ENCODE peak calls at places on chromosomes 6 and 20, in ten cellular contexts. One of them, this sample, is unnamed.

GRCh38 chr6:4030672-4031071 is 48.3 kb downstream of the FAM217A start:
- DNase-seq in MCF 10A: no peak
- DNase-seq in stomach: no peak
- DNase-seq in GM12865: no peak
- DNase-seq in CD8-positive, alpha-beta T cell: no peak
- DNase-seq in cardiac fibroblast: no peak
- DNase-seq in mesothelial cell of epicardium: no peak
- DNase-seq in astrocyte of the spinal cord: no peak
- DNase-seq in H1: no peak
- DNase-seq in AG04450: no peak
- DNase-seq in this sample: no peak

GRCh38 chr6:101477436-101477835 is 83.9 kb downstream of the GRIK2 start:
- DNase-seq in MCF 10A: no peak
- DNase-seq in stomach: no peak
- DNase-seq in GM12865: no peak
- DNase-seq in CD8-positive, alpha-beta T cell: no peak
- DNase-seq in cardiac fibroblast: no peak
- DNase-seq in mesothelial cell of epicardium: no peak
- DNase-seq in astrocyte of the spinal cord: no peak
- DNase-seq in H1: no peak
- DNase-seq in AG04450: no peak
- DNase-seq in this sample: no peak

GRCh38 chr6:85675030-85675819 is 32.5 kb upstream of the SYNCRIP start:
- DNase-seq in MCF 10A: peak
- DNase-seq in stomach: no peak
- DNase-seq in GM12865: peak
- DNase-seq in CD8-positive, alpha-beta T cell: no peak
- DNase-seq in cardiac fibroblast: peak
- DNase-seq in mesothelial cell of epicardium: no peak
- DNase-seq in astrocyte of the spinal cord: peak
- DNase-seq in H1: no peak
- DNase-seq in AG04450: no peak
- DNase-seq in this sample: no peak

GRCh38 chr6:132527791-132528190 is 10.3 kb upstream of the TAAR9 start:
- DNase-seq in MCF 10A: peak
- DNase-seq in stomach: no peak
- DNase-seq in GM12865: no peak
- DNase-seq in CD8-positive, alpha-beta T cell: no peak
- DNase-seq in cardiac fibroblast: peak
- DNase-seq in mesothelial cell of epicardium: no peak
- DNase-seq in astrocyte of the spinal cord: no peak
- DNase-seq in H1: no peak
- DNase-seq in AG04450: no peak
- DNase-seq in this sample: no peak

GRCh38 chr6:128233501-128233900 is 286.9 kb downstream of the PTPRK start:
- DNase-seq in MCF 10A: peak
- DNase-seq in stomach: no peak
- DNase-seq in GM12865: no peak
- DNase-seq in CD8-positive, alpha-beta T cell: no peak
- DNase-seq in cardiac fibroblast: no peak
- DNase-seq in mesothelial cell of epicardium: no peak
- DNase-seq in astrocyte of the spinal cord: no peak
- DNase-seq in H1: no peak
- DNase-seq in AG04450: no peak
- DNase-seq in this sample: no peak

GRCh38 chr20:63536997-63537524 is at the start of gene PTK6:
- DNase-seq in MCF 10A: peak
- DNase-seq in stomach: peak
- DNase-seq in GM12865: peak
- DNase-seq in CD8-positive, alpha-beta T cell: no peak
- DNase-seq in cardiac fibroblast: no peak
- DNase-seq in mesothelial cell of epicardium: no peak
- DNase-seq in astrocyte of the spinal cord: no peak
- DNase-seq in H1: no peak
- DNase-seq in AG04450: no peak
- DNase-seq in this sample: no peak

GRCh38 chr6:4460595-4461475 is 315.4 kb upstream of the CDYL start:
- DNase-seq in MCF 10A: no peak
- DNase-seq in stomach: peak
- DNase-seq in GM12865: no peak
- DNase-seq in CD8-positive, alpha-beta T cell: no peak
- DNase-seq in cardiac fibroblast: peak
- DNase-seq in mesothelial cell of epicardium: no peak
- DNase-seq in astrocyte of the spinal cord: peak
- DNase-seq in H1: no peak
- DNase-seq in AG04450: peak
- DNase-seq in this sample: peak

GRCh38 chr6:106146852-106147351 is 60.8 kb downstream of the PRDM1 start:
- DNase-seq in MCF 10A: no peak
- DNase-seq in stomach: no peak
- DNase-seq in GM12865: peak
- DNase-seq in CD8-positive, alpha-beta T cell: no peak
- DNase-seq in cardiac fibroblast: peak
- DNase-seq in mesothelial cell of epicardium: no peak
- DNase-seq in astrocyte of the spinal cord: peak
- DNase-seq in H1: no peak
- DNase-seq in AG04450: no peak
- DNase-seq in this sample: no peak

GRCh38 chr6:1347187-1347560 is 35.3 kb downstream of the FOXQ1 start:
- DNase-seq in MCF 10A: no peak
- DNase-seq in stomach: no peak
- DNase-seq in GM12865: no peak
- DNase-seq in CD8-positive, alpha-beta T cell: no peak
- DNase-seq in cardiac fibroblast: no peak
- DNase-seq in mesothelial cell of epicardium: no peak
- DNase-seq in astrocyte of the spinal cord: no peak
- DNase-seq in H1: no peak
- DNase-seq in AG04450: no peak
- DNase-seq in this sample: no peak

GRCh38 chr6:57221191-57221935 is 744 bp downstream of the RAB23 start:
- DNase-seq in MCF 10A: peak
- DNase-seq in stomach: peak
- DNase-seq in GM12865: peak
- DNase-seq in CD8-positive, alpha-beta T cell: peak
- DNase-seq in cardiac fibroblast: peak
- DNase-seq in mesothelial cell of epicardium: peak
- DNase-seq in astrocyte of the spinal cord: peak
- DNase-seq in H1: peak
- DNase-seq in AG04450: no peak
- DNase-seq in this sample: peak
- TF ChIP-seq CTCF in MCF 10A: peak
- TF ChIP-seq CTCF in stomach: peak
- TF ChIP-seq CTCF in GM12865: peak
- TF ChIP-seq CTCF in CD8-positive, alpha-beta T cell: peak
- TF ChIP-seq CTCF in cardiac fibroblast: peak
- TF ChIP-seq CTCF in mesothelial cell of epicardium: no peak
- TF ChIP-seq CTCF in astrocyte of the spinal cord: peak
- TF ChIP-seq CTCF in H1: peak
- TF ChIP-seq CTCF in AG04450: peak
- TF ChIP-seq CTCF in this sample: peak

GRCh38 chr6:139148557-139149220 is 13.8 kb downstream of the HECA start:
- DNase-seq in MCF 10A: no peak
- DNase-seq in stomach: no peak
- DNase-seq in GM12865: no peak
- DNase-seq in CD8-positive, alpha-beta T cell: no peak
- DNase-seq in cardiac fibroblast: no peak
- DNase-seq in mesothelial cell of epicardium: no peak
- DNase-seq in astrocyte of the spinal cord: no peak
- DNase-seq in H1: no peak
- DNase-seq in AG04450: no peak
- DNase-seq in this sample: no peak
- TF ChIP-seq CTCF in MCF 10A: no peak
- TF ChIP-seq CTCF in stomach: no peak
- TF ChIP-seq CTCF in GM12865: no peak
- TF ChIP-seq CTCF in CD8-positive, alpha-beta T cell: no peak
- TF ChIP-seq CTCF in cardiac fibroblast: no peak
- TF ChIP-seq CTCF in mesothelial cell of epicardium: no peak
- TF ChIP-seq CTCF in astrocyte of the spinal cord: no peak
- TF ChIP-seq CTCF in H1: no peak
- TF ChIP-seq CTCF in AG04450: no peak
- TF ChIP-seq CTCF in this sample: no peak

GRCh38 chr6:33570806-33571636 is 9.1 kb downstream of the BAK1 start:
- DNase-seq in MCF 10A: peak
- DNase-seq in stomach: peak
- DNase-seq in GM12865: peak
- DNase-seq in CD8-positive, alpha-beta T cell: peak
- DNase-seq in cardiac fibroblast: peak
- DNase-seq in mesothelial cell of epicardium: peak
- DNase-seq in astrocyte of the spinal cord: peak
- DNase-seq in H1: peak
- DNase-seq in AG04450: no peak
- DNase-seq in this sample: peak
- TF ChIP-seq CTCF in MCF 10A: no peak
- TF ChIP-seq CTCF in stomach: peak
- TF ChIP-seq CTCF in GM12865: no peak
- TF ChIP-seq CTCF in CD8-positive, alpha-beta T cell: no peak
- TF ChIP-seq CTCF in cardiac fibroblast: no peak
- TF ChIP-seq CTCF in mesothelial cell of epicardium: no peak
- TF ChIP-seq CTCF in astrocyte of the spinal cord: peak
- TF ChIP-seq CTCF in H1: no peak
- TF ChIP-seq CTCF in AG04450: peak
- TF ChIP-seq CTCF in this sample: no peak

GRCh38 chr20:549720-550496 is 6.3 kb upstream of the CSNK2A1 start:
- DNase-seq in MCF 10A: no peak
- DNase-seq in stomach: no peak
- DNase-seq in GM12865: no peak
- DNase-seq in CD8-positive, alpha-beta T cell: no peak
- DNase-seq in cardiac fibroblast: no peak
- DNase-seq in mesothelial cell of epicardium: no peak
- DNase-seq in astrocyte of the spinal cord: no peak
- DNase-seq in H1: no peak
- DNase-seq in AG04450: no peak
- DNase-seq in this sample: no peak
- TF ChIP-seq CTCF in MCF 10A: no peak
- TF ChIP-seq CTCF in stomach: no peak
- TF ChIP-seq CTCF in GM12865: no peak
- TF ChIP-seq CTCF in CD8-positive, alpha-beta T cell: no peak
- TF ChIP-seq CTCF in cardiac fibroblast: no peak
- TF ChIP-seq CTCF in mesothelial cell of epicardium: no peak
- TF ChIP-seq CTCF in astrocyte of the spinal cord: no peak
- TF ChIP-seq CTCF in H1: no peak
- TF ChIP-seq CTCF in AG04450: no peak
- TF ChIP-seq CTCF in this sample: no peak

GRCh38 chr6:136739071-136739470 is 53.2 kb downstream of the MAP3K5 start:
- DNase-seq in MCF 10A: no peak
- DNase-seq in stomach: no peak
- DNase-seq in GM12865: no peak
- DNase-seq in CD8-positive, alpha-beta T cell: no peak
- DNase-seq in cardiac fibroblast: no peak
- DNase-seq in mesothelial cell of epicardium: no peak
- DNase-seq in astrocyte of the spinal cord: no peak
- DNase-seq in H1: no peak
- DNase-seq in AG04450: no peak
- DNase-seq in this sample: no peak

GRCh38 chr6:136737343-136738177 is 54.7 kb downstream of the MAP3K5 start:
- DNase-seq in MCF 10A: peak
- DNase-seq in stomach: no peak
- DNase-seq in GM12865: no peak
- DNase-seq in CD8-positive, alpha-beta T cell: no peak
- DNase-seq in cardiac fibroblast: peak
- DNase-seq in mesothelial cell of epicardium: no peak
- DNase-seq in astrocyte of the spinal cord: peak
- DNase-seq in H1: no peak
- DNase-seq in AG04450: peak
- DNase-seq in this sample: no peak

GRCh38 chr6:136740050-136740974 is 52.0 kb downstream of the MAP3K5 start:
- DNase-seq in MCF 10A: no peak
- DNase-seq in stomach: no peak
- DNase-seq in GM12865: no peak
- DNase-seq in CD8-positive, alpha-beta T cell: no peak
- DNase-seq in cardiac fibroblast: no peak
- DNase-seq in mesothelial cell of epicardium: no peak
- DNase-seq in astrocyte of the spinal cord: no peak
- DNase-seq in H1: no peak
- DNase-seq in AG04450: peak
- DNase-seq in this sample: no peak

GRCh38 chr6:136738178-136739057 is 53.9 kb downstream of the MAP3K5 start:
- DNase-seq in MCF 10A: peak
- DNase-seq in stomach: no peak
- DNase-seq in GM12865: no peak
- DNase-seq in CD8-positive, alpha-beta T cell: no peak
- DNase-seq in cardiac fibroblast: peak
- DNase-seq in mesothelial cell of epicardium: no peak
- DNase-seq in astrocyte of the spinal cord: no peak
- DNase-seq in H1: no peak
- DNase-seq in AG04450: no peak
- DNase-seq in this sample: no peak

GRCh38 chr6:136739501-136739900 is 52.8 kb downstream of the MAP3K5 start:
- DNase-seq in MCF 10A: no peak
- DNase-seq in stomach: no peak
- DNase-seq in GM12865: no peak
- DNase-seq in CD8-positive, alpha-beta T cell: no peak
- DNase-seq in cardiac fibroblast: no peak
- DNase-seq in mesothelial cell of epicardium: no peak
- DNase-seq in astrocyte of the spinal cord: no peak
- DNase-seq in H1: no peak
- DNase-seq in AG04450: no peak
- DNase-seq in this sample: no peak
- TF ChIP-seq CTCF in MCF 10A: no peak
- TF ChIP-seq CTCF in stomach: no peak
- TF ChIP-seq CTCF in GM12865: no peak
- TF ChIP-seq CTCF in CD8-positive, alpha-beta T cell: no peak
- TF ChIP-seq CTCF in cardiac fibroblast: no peak
- TF ChIP-seq CTCF in mesothelial cell of epicardium: no peak
- TF ChIP-seq CTCF in astrocyte of the spinal cord: no peak
- TF ChIP-seq CTCF in H1: no peak
- TF ChIP-seq CTCF in AG04450: no peak
- TF ChIP-seq CTCF in this sample: no peak

GRCh38 chr20:58130156-58130555 is 98.3 kb downstream of the ANKRD60 start:
- DNase-seq in MCF 10A: no peak
- DNase-seq in stomach: no peak
- DNase-seq in GM12865: no peak
- DNase-seq in CD8-positive, alpha-beta T cell: no peak
- DNase-seq in cardiac fibroblast: no peak
- DNase-seq in mesothelial cell of epicardium: no peak
- DNase-seq in astrocyte of the spinal cord: no peak
- DNase-seq in H1: no peak
- DNase-seq in AG04450: no peak
- DNase-seq in this sample: no peak

GRCh38 chr20:58131581-58132142 is 96.8 kb downstream of the ANKRD60 start:
- DNase-seq in MCF 10A: peak
- DNase-seq in stomach: no peak
- DNase-seq in GM12865: no peak
- DNase-seq in CD8-positive, alpha-beta T cell: no peak
- DNase-seq in cardiac fibroblast: peak
- DNase-seq in mesothelial cell of epicardium: no peak
- DNase-seq in astrocyte of the spinal cord: peak
- DNase-seq in H1: peak
- DNase-seq in AG04450: no peak
- DNase-seq in this sample: no peak

GRCh38 chr20:58129736-58130135 is 98.7 kb downstream of the ANKRD60 start:
- DNase-seq in MCF 10A: no peak
- DNase-seq in stomach: no peak
- DNase-seq in GM12865: no peak
- DNase-seq in CD8-positive, alpha-beta T cell: no peak
- DNase-seq in cardiac fibroblast: no peak
- DNase-seq in mesothelial cell of epicardium: no peak
- DNase-seq in astrocyte of the spinal cord: no peak
- DNase-seq in H1: peak
- DNase-seq in AG04450: no peak
- DNase-seq in this sample: no peak

GRCh38 chr20:58130574-58130973 is 97.9 kb downstream of the ANKRD60 start:
- DNase-seq in MCF 10A: no peak
- DNase-seq in stomach: no peak
- DNase-seq in GM12865: no peak
- DNase-seq in CD8-positive, alpha-beta T cell: no peak
- DNase-seq in cardiac fibroblast: no peak
- DNase-seq in mesothelial cell of epicardium: no peak
- DNase-seq in astrocyte of the spinal cord: peak
- DNase-seq in H1: no peak
- DNase-seq in AG04450: no peak
- DNase-seq in this sample: no peak

GRCh38 chr20:58131111-58131510 is 97.3 kb downstream of the ANKRD60 start:
- DNase-seq in MCF 10A: no peak
- DNase-seq in stomach: no peak
- DNase-seq in GM12865: no peak
- DNase-seq in CD8-positive, alpha-beta T cell: no peak
- DNase-seq in cardiac fibroblast: peak
- DNase-seq in mesothelial cell of epicardium: no peak
- DNase-seq in astrocyte of the spinal cord: peak
- DNase-seq in H1: no peak
- DNase-seq in AG04450: no peak
- DNase-seq in this sample: peak
- TF ChIP-seq CTCF in MCF 10A: no peak
- TF ChIP-seq CTCF in stomach: no peak
- TF ChIP-seq CTCF in GM12865: no peak
- TF ChIP-seq CTCF in CD8-positive, alpha-beta T cell: no peak
- TF ChIP-seq CTCF in cardiac fibroblast: no peak
- TF ChIP-seq CTCF in mesothelial cell of epicardium: no peak
- TF ChIP-seq CTCF in astrocyte of the spinal cord: no peak
- TF ChIP-seq CTCF in H1: no peak
- TF ChIP-seq CTCF in AG04450: no peak
- TF ChIP-seq CTCF in this sample: no peak

This sample was measured in neural crest cell.